ENCODE peak calls at places on chromosomes 7 and 10, in nine cellular contexts. K is cardiac muscle cell, J is kidney, F is A549, U is fibroblast of pulmonary artery, O is nephron progenitor cell, H is GM12864, W is neural crest cell, T is AG04450. M is an unnamed sample.

GRCh38 chr7:129553861-129554530 is 51.7 kb downstream of the SMKR1 start:
- DNase-seq in K (no peak), J (no peak), F (no peak), U (no peak), O (no peak), H (no peak), W (no peak), T (no peak), M (no peak)

GRCh38 chr7:47100815-47101435 is 481.0 kb downstream of the TNS3 start:
- DNase-seq in K (peak), J (no peak), F (peak), U (peak), O (peak), H (no peak), W (peak), T (no peak), M (no peak)

GRCh38 chr10:49760789-49761188 is 1.3 kb downstream of the OGDHL start:
- DNase-seq in K (no peak), J (no peak), F (no peak), U (no peak), O (no peak), H (no peak), W (no peak), T (no peak), M (no peak)

GRCh38 chr10:8300925-8301707 is 246.6 kb downstream of the GATA3 start:
- DNase-seq in K (no peak), J (no peak), F (no peak), U (no peak), O (no peak), H (no peak), W (no peak), T (no peak), M (no peak)

GRCh38 chr7:90723233-90723632 is 127.1 kb downstream of the CDK14 start:
- DNase-seq in K (no peak), J (no peak), F (no peak), U (no peak), O (no peak), H (no peak), W (no peak), T (no peak), M (no peak)

GRCh38 chr7:2670720-2671391 is 17.1 kb upstream of the AMZ1 start:
- DNase-seq in K (peak), J (peak), F (peak), U (peak), O (peak), H (no peak), W (peak), T (no peak), M (no peak)

GRCh38 chr10:77605466-77605865 is 32.1 kb downstream of the KCNMA1 start:
- DNase-seq in K (peak), J (no peak), F (peak), U (no peak), O (no peak), H (no peak), W (no peak), T (no peak), M (no peak)

GRCh38 chr7:100603697-100604077 is 1.5 kb downstream of the PCOLCE start:
- DNase-seq in K (peak), J (no peak), F (no peak), U (peak), O (peak), H (no peak), W (no peak), T (no peak), M (no peak)

GRCh38 chr10:102368072-102368471 is 27.4 kb upstream of the NFKB2 start:
- DNase-seq in K (no peak), J (no peak), F (peak), U (no peak), O (no peak), H (no peak), W (no peak), T (no peak), M (no peak)

GRCh38 chr10:99700649-99701048 is 31.3 kb downstream of the COX15 start:
- DNase-seq in K (no peak), J (no peak), F (no peak), U (no peak), O (no peak), H (no peak), W (no peak), T (no peak), M (no peak)

GRCh38 chr7:43205171-43205795 is 92.8 kb downstream of the HECW1 start:
- DNase-seq in K (no peak), J (no peak), F (no peak), U (no peak), O (no peak), H (no peak), W (no peak), T (no peak), M (no peak)

GRCh38 chr7:44116087-44116788 is 7.1 kb downstream of the POLD2 start:
- DNase-seq in K (no peak), J (peak), F (no peak), U (no peak), O (no peak), H (no peak), W (no peak), T (no peak), M (no peak)

GRCh38 chr7:148939128-148939747 is 55.1 kb upstream of the EZH2 start:
- DNase-seq in K (no peak), J (no peak), F (no peak), U (no peak), O (no peak), H (no peak), W (no peak), T (no peak), M (no peak)

GRCh38 chr7:130951976-130952313 is 217.9 kb upstream of the KLF14 start:
- DNase-seq in K (no peak), J (no peak), F (no peak), U (no peak), O (no peak), H (no peak), W (no peak), T (no peak), M (no peak)

GRCh38 chr7:37448637-37449331 is at the start of gene ELMO1:
- DNase-seq in K (peak), J (peak), F (peak), U (peak), O (peak), H (peak), W (peak), T (no peak), M (no peak)

GRCh38 chr10:31966681-31967080 is 38.0 kb upstream of the ARHGAP12 start:
- DNase-seq in K (no peak), J (no peak), F (no peak), U (no peak), O (no peak), H (no peak), W (no peak), T (no peak), M (no peak)

GRCh38 chr10:117462424-117462792 is 80.1 kb upstream of the EMX2 start:
- DNase-seq in K (peak), J (no peak), F (no peak), U (no peak), O (no peak), H (no peak), W (no peak), T (no peak), M (no peak)
- TF ChIP-seq CTCF in K (peak), J (no peak), F (peak), U (peak), O (peak), H (no peak), W (peak), T (peak), M (peak)

GRCh38 chr7:50596484-50596883 is 31.3 kb upstream of the DDC start:
- DNase-seq in K (no peak), J (no peak), F (no peak), U (no peak), O (no peak), H (no peak), W (no peak), T (no peak), M (no peak)

GRCh38 chr7:50592940-50593339 is 27.7 kb upstream of the DDC start:
- DNase-seq in K (no peak), J (no peak), F (no peak), U (no peak), O (no peak), H (no peak), W (no peak), T (no peak), M (no peak)

GRCh38 chr7:50594136-50594535 is 28.9 kb upstream of the DDC start:
- DNase-seq in K (no peak), J (no peak), F (no peak), U (no peak), O (no peak), H (no peak), W (no peak), T (no peak), M (no peak)

GRCh38 chr7:50594734-50595537 is 29.7 kb upstream of the DDC start:
- DNase-seq in K (no peak), J (no peak), F (no peak), U (no peak), O (no peak), H (no peak), W (no peak), T (no peak), M (no peak)

DNA sequence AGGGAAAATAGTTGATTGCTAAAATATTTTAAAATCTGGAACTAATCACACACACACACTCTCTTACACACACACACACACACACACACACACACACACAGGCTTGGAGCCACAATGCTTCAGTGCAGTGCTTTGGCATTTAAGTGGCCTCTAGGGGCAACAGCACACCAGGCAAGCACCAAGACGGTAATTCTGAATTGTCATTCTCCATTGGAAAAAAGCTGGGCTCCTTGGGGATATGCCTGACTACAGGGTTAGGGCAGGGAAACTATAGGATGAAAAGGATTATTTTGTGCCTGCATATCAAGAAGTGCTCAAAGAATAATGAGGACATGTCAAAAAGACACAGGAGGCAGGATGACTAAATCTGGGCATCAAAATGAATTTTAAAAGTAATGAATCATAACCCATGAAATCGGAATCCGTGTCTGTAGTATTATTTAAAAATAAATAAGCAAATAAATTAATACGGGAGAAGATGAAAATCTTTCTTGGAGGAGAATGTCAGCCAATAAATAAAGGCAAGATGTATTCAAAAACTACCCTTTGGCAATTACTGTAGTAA is 30.4 kb upstream of the DDC start:
- DNase-seq in K (peak), J (no peak), F (peak), U (peak), O (no peak), H (no peak), W (peak), T (peak), M (no peak)
- TF ChIP-seq CTCF in K (peak), J (peak), F (peak), U (peak), O (peak), H (peak), W (peak), T (peak), M (peak)

GRCh38 chr10:125700355-125700911 is 17.5 kb upstream of the TEX36 start:
- DNase-seq in K (no peak), J (no peak), F (peak), U (peak), O (no peak), H (no peak), W (no peak), T (no peak), M (no peak)
- TF ChIP-seq CTCF in K (peak), J (no peak), F (peak), U (peak), O (no peak), H (no peak), W (peak), T (peak), M (peak)

DNA sequence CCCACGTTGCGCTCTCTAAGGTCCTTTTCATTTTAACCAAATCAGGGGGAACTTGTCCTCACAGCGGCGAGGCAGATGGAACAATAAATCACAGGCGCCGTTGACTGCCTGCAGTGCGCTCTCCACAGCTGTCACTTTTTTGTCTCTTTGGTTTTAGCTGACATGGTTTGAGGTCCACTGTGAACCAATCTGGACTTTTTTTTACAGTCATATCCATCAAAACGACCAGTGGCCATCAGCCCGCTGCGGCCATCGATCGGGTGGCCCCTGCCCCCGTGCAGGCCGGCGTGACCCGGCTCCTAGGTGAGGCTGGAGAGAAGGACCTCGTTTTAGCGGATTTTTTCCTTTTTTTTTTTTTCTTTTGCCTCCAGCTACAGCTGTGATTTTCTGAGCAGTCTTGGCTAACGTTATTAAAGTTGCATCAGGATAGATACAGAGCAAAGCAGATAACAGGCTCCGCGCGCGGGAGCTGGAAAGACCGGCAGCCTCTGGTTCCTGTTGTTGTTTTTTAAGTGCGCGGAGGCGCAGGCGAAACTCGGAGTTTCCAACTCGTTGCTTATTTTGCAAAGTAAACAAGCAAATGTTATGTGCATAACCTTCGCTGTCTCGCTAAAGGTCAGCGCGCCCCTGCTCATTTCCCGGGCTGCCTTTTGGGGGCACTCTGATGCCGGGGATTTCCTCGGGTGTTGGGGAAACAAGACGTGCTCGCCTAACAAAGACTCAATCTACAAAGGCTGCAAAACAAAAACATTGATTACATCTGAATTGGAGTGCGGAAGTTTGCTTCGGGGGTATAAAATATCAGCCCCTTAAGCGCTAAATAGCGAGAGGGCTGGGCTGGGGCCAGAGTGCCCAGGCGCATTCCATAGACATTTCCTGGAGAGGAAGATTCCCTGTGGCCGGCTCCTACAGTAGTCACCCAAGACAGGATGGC is 414.9 kb upstream of the MKI67 start:
- DNase-seq in K (peak), J (no peak), F (no peak), U (no peak), O (peak), H (no peak), W (peak), T (no peak), M (no peak)
- TF ChIP-seq CTCF in K (peak), J (no peak), F (no peak), U (no peak), O (no peak), H (no peak), W (peak), T (no peak), M (peak)

DNA sequence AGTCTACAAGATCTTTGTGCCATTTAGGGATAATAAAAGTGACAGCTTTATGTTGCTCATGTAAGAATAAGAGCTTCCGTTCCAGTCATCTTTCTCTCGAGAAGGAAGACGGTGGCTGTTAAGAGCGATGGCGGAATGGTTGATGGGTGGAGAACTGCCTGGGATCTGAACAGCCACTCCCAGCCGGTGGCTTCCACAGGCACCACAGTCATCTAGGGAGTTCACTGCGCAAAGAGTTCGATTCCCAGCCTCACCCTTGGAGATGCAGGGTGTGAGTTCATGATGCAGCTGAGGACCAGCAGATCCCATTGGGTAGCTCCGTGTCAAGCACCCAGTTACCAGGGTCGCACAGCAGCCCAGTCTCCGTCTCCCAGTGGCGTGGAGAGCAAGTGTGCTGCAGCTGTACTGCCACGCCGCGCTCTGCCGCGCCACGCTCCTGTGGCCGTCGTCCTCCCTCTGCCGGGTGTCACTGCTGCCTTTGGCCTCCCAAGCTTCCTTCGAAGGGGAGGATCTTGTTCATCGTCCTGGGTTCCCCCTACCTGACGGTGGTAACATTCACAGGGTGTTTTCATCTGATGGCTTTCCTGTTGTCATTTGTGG is 7.8 kb downstream of the SUN1 start:
- DNase-seq in K (no peak), J (no peak), F (no peak), U (no peak), O (no peak), H (no peak), W (no peak), T (no peak), M (peak)
- TF ChIP-seq CTCF in K (no peak), J (no peak), F (no peak), U (no peak), O (no peak), H (no peak), W (no peak), T (no peak), M (no peak)

DNA sequence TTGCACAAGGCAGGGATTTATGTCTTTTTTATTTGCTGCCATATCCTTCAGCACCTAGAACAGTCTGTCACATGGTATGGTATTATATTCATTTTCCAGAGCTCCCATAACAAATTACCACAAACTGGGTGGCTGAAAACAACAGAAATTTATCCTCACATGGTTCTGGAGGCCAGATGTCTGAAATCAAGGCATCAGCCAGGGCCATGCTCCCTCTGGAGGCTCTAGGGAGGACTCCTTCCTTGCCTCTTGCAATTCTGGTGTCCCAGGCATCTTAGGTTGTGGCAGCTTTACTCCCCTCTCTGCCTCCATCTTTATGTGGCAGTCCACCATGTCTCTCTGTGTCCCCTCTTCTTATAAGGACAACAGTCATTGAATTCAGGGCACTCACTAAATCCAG is 43.1 kb downstream of the MET start:
- DNase-seq in K (no peak), J (no peak), F (peak), U (no peak), O (no peak), H (no peak), W (no peak), T (no peak), M (no peak)
- TF ChIP-seq CTCF in K (no peak), J (no peak), F (no peak), U (no peak), O (no peak), H (no peak), W (no peak), T (peak), M (peak)